ENCODE peak calls at places on chromosomes 4 and X, in ten cellular contexts. Q is GM23338, Y is HepG2, Z is GM12891, K is suprapubic skin, A is spleen, E is stomach, M is SK-N-MC, J is GM12892, O is transverse colon. N is an unnamed sample.

GRCh38 chr4:107619065-107619464 is 101.0 kb downstream of the PAPSS1 start:
- DNase-seq in Q (no peak), Y (no peak), Z (no peak), K (no peak), A (no peak), E (no peak), M (peak; percentile 39), J (no peak), O (no peak), N (no peak)

GRCh38 chr4:54660591-54660990 is 2.8 kb downstream of the KIT start:
- DNase-seq in Q (no peak), Y (no peak), Z (no peak), K (no peak), A (no peak), E (no peak), M (no peak), J (no peak), O (no peak), N (no peak)

GRCh38 chrX:143378851-143379250 is 138.4 kb downstream of the SPANXN3 start:
- DNase-seq in Q (no peak), Y (no peak), Z (no peak), K (no peak), A (no peak), E (no peak), M (no peak), J (no peak), O (no peak), N (no peak)

GRCh38 chr4:76293705-76294274 is 12.7 kb upstream of the STBD1 start:
- DNase-seq in Q (no peak), Y (no peak), Z (no peak), K (no peak), A (no peak), E (no peak), M (no peak), J (no peak), O (no peak), N (no peak)

GRCh38 chr4:1945912-1946311 is 62.9 kb downstream of the NELFA start:
- DNase-seq in Q (no peak), Y (no peak), Z (no peak), K (no peak), A (no peak), E (no peak), M (no peak), J (no peak), O (no peak), N (no peak)

GRCh38 chr4:7060346-7061150 is 7.3 kb downstream of the GRPEL1 start:
- DNase-seq in Q (no peak), Y (no peak), Z (no peak), K (no peak), A (no peak), E (no peak), M (no peak), J (no peak), O (no peak), N (no peak)

GRCh38 chr4:6198278-6198677 is 2.1 kb downstream of the JAKMIP1 start:
- DNase-seq in Q (no peak), Y (no peak), Z (no peak), K (no peak), A (peak; percentile 73), E (no peak), M (no peak), J (no peak), O (no peak), N (no peak)

GRCh38 chr4:110198472-110199419 is at the start of gene ELOVL6:
- DNase-seq in Q (peak; percentile 98), Y (peak; percentile 59), Z (no peak), K (peak; percentile 80), A (peak; percentile 80), E (peak; percentile 56), M (no peak), J (peak; percentile 25), O (peak; percentile 66), N (peak; percentile 69)

GRCh38 chr4:83454626-83455025 is 997 bp downstream of the HELQ start:
- DNase-seq in Q (no peak), Y (no peak), Z (no peak), K (no peak), A (no peak), E (no peak), M (no peak), J (no peak), O (no peak), N (no peak)

DNA sequence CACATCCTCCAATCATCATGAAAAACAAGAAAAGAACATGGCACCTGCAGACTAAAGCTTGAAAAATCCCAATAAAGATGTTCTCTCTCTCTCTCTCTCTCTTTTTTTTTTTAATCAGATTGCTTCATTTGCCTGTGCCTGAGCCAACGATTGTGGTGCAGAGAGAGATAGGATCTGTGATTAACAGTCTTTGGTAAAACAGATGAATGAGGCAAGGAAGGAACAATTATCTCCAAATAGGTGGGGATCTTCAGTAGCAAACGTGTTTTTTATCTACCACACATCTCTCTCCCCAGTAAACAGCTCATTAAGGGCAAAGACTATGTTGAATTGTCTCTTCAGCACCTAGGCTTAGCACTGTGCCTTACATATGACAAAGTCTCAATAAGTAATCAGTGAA is 96.2 kb downstream of the SMIM20 start:
- DNase-seq in Q (no peak), Y (no peak), Z (no peak), K (no peak), A (no peak), E (no peak), M (no peak), J (no peak), O (no peak), N (no peak)
- TF ChIP-seq POLR2AphosphoS5 in Q (no peak), Y (no peak), Z (no peak), K (no peak), A (no peak), E (no peak), M (no peak), J (no peak), O (no peak), N (no peak)

GRCh38 chr4:10096201-10096975 is 20.2 kb downstream of the WDR1 start:
- DNase-seq in Q (no peak), Y (no peak), Z (peak; percentile 62), K (no peak), A (peak; percentile 90), E (peak; percentile 63), M (no peak), J (peak; percentile 45), O (peak; percentile 70), N (peak; percentile 78)
- TF ChIP-seq POLR2AphosphoS5 in Q (no peak), Y (no peak), Z (peak; percentile 16), K (no peak), A (peak; percentile 49), E (peak; percentile 14), M (no peak), J (peak; percentile 47), O (no peak), N (no peak)

DNA sequence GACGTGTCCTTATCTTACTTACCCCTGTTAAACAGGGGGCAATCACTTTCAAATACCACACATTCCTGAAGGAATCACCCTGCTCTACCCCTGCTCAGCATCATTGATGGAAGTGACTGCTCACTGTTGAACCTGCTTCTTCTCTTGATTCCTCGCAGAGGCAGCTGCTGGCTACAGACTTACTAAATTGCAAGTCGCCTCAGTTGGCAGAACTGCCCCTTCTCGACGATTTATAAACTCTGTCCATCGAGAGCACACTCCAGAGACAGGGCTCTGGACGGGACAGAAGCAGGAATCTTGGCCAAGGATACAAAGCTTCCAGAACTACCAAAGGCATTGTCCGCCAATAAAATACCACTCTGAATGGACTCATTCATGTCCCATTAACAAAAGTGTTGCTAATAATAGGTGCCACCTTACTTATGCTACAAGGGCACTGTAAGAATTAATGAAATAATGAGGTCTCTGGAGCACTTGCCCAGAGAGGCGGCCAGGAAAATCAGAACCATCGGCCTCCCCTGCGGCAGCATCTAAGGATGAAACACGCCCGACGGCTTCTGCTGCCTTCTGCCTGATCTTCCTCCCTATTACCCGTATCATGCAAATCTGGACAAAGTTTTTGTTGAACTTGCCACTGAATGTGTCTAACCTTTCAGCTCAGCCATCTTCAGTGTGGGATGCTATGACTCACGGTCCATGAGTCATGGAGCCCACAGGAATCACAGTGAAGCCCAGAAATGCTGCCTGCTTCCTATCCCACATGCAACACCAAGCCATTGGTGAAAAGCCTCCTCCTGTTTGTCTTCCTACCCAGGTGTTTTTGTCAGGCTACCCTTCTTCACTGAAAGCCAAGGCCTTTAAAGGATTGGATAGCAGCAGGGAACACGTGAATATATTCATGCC is 164.9 kb downstream of the MAML3 start:
- DNase-seq in Q (peak; percentile 67), Y (peak; percentile 16), Z (no peak), K (no peak), A (no peak), E (peak; percentile 34), M (no peak), J (no peak), O (no peak), N (no peak)
- TF ChIP-seq POLR2AphosphoS5 in Q (no peak), Y (no peak), Z (no peak), K (no peak), A (no peak), E (peak; percentile 35), M (no peak), J (no peak), O (peak; percentile 36), N (no peak)

DNA sequence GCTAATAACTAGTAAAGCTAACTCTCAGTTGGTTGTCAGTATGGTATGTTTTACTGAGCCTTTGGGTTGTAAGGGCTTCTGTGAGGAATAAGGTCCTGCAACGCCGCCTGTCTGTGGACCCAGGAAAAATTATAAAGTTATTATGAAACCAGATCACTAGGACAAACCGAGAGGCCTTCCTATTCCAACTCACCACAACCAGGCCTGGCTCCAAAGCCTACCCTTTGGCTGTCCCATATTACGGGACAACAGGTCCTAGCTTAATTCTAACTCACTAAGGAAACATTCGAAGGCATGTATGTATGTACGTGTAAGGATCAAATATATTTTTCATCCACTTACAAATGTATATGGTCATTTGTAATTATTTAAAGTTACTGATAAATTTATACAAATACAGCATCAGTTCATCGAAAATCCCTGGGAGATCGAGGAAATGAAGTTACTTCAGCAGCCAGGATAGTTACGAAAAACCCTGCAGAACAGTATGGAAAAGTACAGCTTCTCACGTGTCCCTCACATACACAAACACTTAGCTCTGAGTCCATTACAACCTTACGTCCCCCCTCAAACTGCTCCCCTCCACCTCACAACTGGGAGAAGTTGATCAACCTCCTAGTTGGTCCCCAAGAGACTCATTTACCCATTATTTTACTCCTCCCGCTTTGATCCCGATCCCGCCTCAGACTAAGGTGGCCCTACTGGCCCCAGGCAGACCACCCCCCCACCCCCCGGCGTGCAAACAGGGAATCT is 1.2 kb downstream of the ANKRD17 start:
- DNase-seq in Q (peak; percentile 68), Y (peak; percentile 86), Z (peak; percentile 5), K (peak; percentile 81), A (peak; percentile 78), E (peak; percentile 80), M (peak; percentile 68), J (no peak), O (peak; percentile 85), N (peak; percentile 28)
- TF ChIP-seq POLR2AphosphoS5 in Q (no peak), Y (no peak), Z (no peak), K (no peak), A (no peak), E (no peak), M (no peak), J (no peak), O (peak; percentile 12), N (peak; percentile 31)

DNA sequence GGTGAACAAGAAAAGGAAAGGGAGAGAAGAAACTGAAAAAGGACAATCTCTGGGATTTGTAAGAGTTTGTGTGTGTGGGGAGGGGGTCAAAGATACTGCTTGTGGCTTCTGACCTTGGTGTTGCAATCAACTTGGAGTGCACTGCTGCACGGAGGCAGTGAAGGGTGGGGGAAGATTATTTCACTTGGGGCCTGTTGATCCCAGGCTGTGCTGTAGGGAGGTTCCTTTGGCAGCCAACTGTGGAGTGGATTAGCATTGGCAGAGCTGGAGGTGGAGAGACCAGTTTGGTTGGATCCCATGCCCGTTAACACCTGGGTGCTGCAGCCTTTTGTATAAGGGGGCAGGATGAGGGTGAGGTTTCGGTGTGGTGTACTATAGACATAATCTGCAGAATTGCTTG is 38.2 kb downstream of the AFF1 start:
- DNase-seq in Q (peak; percentile 52), Y (peak; percentile 72), Z (no peak), K (no peak), A (no peak), E (peak; percentile 75), M (no peak), J (no peak), O (peak; percentile 63), N (no peak)
- TF ChIP-seq POLR2AphosphoS5 in Q (no peak), Y (no peak), Z (no peak), K (no peak), A (no peak), E (no peak), M (no peak), J (no peak), O (no peak), N (no peak)